ENCODE peak calls at places on chromosomes 16 and 17, in nine cellular contexts. J, I, O, Y, K, Z, S, V and W are unnamed samples.

GRCh38 chr16:23861874-23862273 is 26.1 kb downstream of the PRKCB start:
- DNase-seq in J (no peak), I (no peak), O (no peak), Y (no peak), K (no peak), Z (no peak), S (no peak), V (no peak), W (no peak)

GRCh38 chr17:40841246-40841645 is 18.8 kb upstream of the KRT10 start:
- DNase-seq in J (no peak), I (no peak), O (no peak), Y (no peak), K (no peak), Z (no peak), S (no peak), V (no peak), W (no peak)

GRCh38 chr17:81074875-81075274 is 39.9 kb downstream of the BAIAP2 start:
- DNase-seq in J (peak; percentile 44), I (no peak), O (no peak), Y (no peak), K (no peak), Z (no peak), S (no peak), V (peak; percentile 79), W (no peak)

GRCh38 chr16:83705856-83706255 is 101.9 kb upstream of the HSBP1 start:
- DNase-seq in J (peak; percentile 21), I (no peak), O (no peak), Y (no peak), K (no peak), Z (no peak), S (no peak), V (no peak), W (no peak)

GRCh38 chr16:19696312-19696711 is 21.7 kb downstream of the KNOP1 start:
- DNase-seq in J (peak; percentile 88), I (peak; percentile 94), O (peak; percentile 48), Y (peak; percentile 71), K (no peak), Z (peak; percentile 74), S (peak; percentile 82), V (peak; percentile 74), W (peak; percentile 41)

GRCh38 chr16:57956270-57956808 is 14.6 kb downstream of the CNGB1 start:
- DNase-seq in J (no peak), I (no peak), O (no peak), Y (no peak), K (no peak), Z (no peak), S (no peak), V (no peak), W (no peak)

GRCh38 chr16:1089822-1090619 is 6.0 kb downstream of the C1QTNF8 start:
- DNase-seq in J (no peak), I (no peak), O (no peak), Y (peak; percentile 81), K (no peak), Z (no peak), S (peak; percentile 79), V (no peak), W (no peak)

GRCh38 chr17:58316260-58316960 is 12.2 kb downstream of the TSPOAP1 start:
- DNase-seq in J (no peak), I (no peak), O (peak; percentile 2), Y (no peak), K (no peak), Z (no peak), S (no peak), V (no peak), W (no peak)

GRCh38 chr17:68378202-68379149 is 78.8 kb downstream of the WIPI1 start:
- DNase-seq in J (peak; percentile 99), I (peak; percentile 92), O (no peak), Y (peak; percentile 92), K (peak; percentile 63), Z (peak; percentile 95), S (peak; percentile 88), V (peak; percentile 87), W (no peak)

GRCh38 chr16:66551362-66551761 is 1.0 kb upstream of the CKLF start:
- DNase-seq in J (peak; percentile 70), I (peak; percentile 24), O (peak; percentile 62), Y (no peak), K (peak; percentile 36), Z (peak; percentile 60), S (peak; percentile 74), V (no peak), W (no peak)

GRCh38 chr17:64216385-64217248 is 46.4 kb downstream of the TEX2 start:
- DNase-seq in J (peak; percentile 25), I (peak; percentile 75), O (no peak), Y (peak; percentile 50), K (no peak), Z (no peak), S (no peak), V (no peak), W (no peak)

GRCh38 chr16:31458073-31458834 is 1.0 kb upstream of the ARMC5 start:
- DNase-seq in J (peak; percentile 67), I (peak; percentile 57), O (peak; percentile 67), Y (peak; percentile 62), K (no peak), Z (peak; percentile 72), S (peak; percentile 60), V (peak; percentile 59), W (no peak)

GRCh38 chr16:87838643-87839541 is 30.4 kb downstream of the SLC7A5 start:
- DNase-seq in J (no peak), I (no peak), O (no peak), Y (no peak), K (no peak), Z (no peak), S (no peak), V (no peak), W (no peak)

GRCh38 chr16:67244387-67245188 is 2.7 kb downstream of the FHOD1 start:
- DNase-seq in J (peak; percentile 98), I (peak; percentile 76), O (peak; percentile 83), Y (peak; percentile 72), K (peak; percentile 63), Z (peak; percentile 89), S (peak; percentile 82), V (peak; percentile 77), W (no peak)

GRCh38 chr17:73738751-73739575 is 94.7 kb upstream of the SDK2 start:
- DNase-seq in J (no peak), I (no peak), O (no peak), Y (no peak), K (no peak), Z (no peak), S (no peak), V (no peak), W (no peak)

GRCh38 chr16:685967-686366 is 1.8 kb upstream of the JMJD8 start:
- DNase-seq in J (peak; percentile 74), I (peak; percentile 29), O (no peak), Y (no peak), K (no peak), Z (peak; percentile 74), S (peak; percentile 81), V (no peak), W (no peak)

GRCh38 chr17:11514565-11514964 is 83.7 kb upstream of the DNAH9 start:
- DNase-seq in J (no peak), I (no peak), O (no peak), Y (no peak), K (no peak), Z (no peak), S (no peak), V (no peak), W (no peak)
- H3K27ac ChIP-seq in J (no peak overlapping the region), I (no peak overlapping the region), O (no peak overlapping the region), Y (no peak overlapping the region), K (no peak overlapping the region), Z (no peak overlapping the region), S (no peak overlapping the region), V (no peak overlapping the region), W (no peak overlapping the region)

GRCh38 chr17:65548570-65548969 is 12.9 kb downstream of the AXIN2 start:
- DNase-seq in J (no peak), I (no peak), O (no peak), Y (no peak), K (no peak), Z (no peak), S (no peak), V (no peak), W (no peak)

GRCh38 chr17:65546579-65546978 is 14.9 kb downstream of the AXIN2 start:
- DNase-seq in J (no peak), I (no peak), O (no peak), Y (no peak), K (no peak), Z (no peak), S (no peak), V (no peak), W (no peak)

GRCh38 chr17:65545708-65546523 is 15.5 kb downstream of the AXIN2 start:
- DNase-seq in J (no peak), I (no peak), O (no peak), Y (no peak), K (no peak), Z (no peak), S (no peak), V (no peak), W (no peak)

GRCh38 chr17:65544658-65545057 is 16.8 kb downstream of the AXIN2 start:
- DNase-seq in J (no peak), I (no peak), O (no peak), Y (no peak), K (no peak), Z (no peak), S (no peak), V (no peak), W (no peak)

GRCh38 chr17:65547253-65547670 is 14.2 kb downstream of the AXIN2 start:
- DNase-seq in J (no peak), I (no peak), O (peak; percentile 65), Y (no peak), K (no peak), Z (no peak), S (peak; percentile 62), V (no peak), W (no peak)
- H3K27ac ChIP-seq in J (no peak overlapping the region), I (no peak overlapping the region), O (peak overlapping the region; percentile 57), Y (peak overlapping the region; percentile 65), K (peak overlapping the region; percentile 7), Z (peak overlapping the region; percentile 71), S (peak overlapping the region; percentile 26), V (no peak overlapping the region), W (no peak overlapping the region)

DNA sequence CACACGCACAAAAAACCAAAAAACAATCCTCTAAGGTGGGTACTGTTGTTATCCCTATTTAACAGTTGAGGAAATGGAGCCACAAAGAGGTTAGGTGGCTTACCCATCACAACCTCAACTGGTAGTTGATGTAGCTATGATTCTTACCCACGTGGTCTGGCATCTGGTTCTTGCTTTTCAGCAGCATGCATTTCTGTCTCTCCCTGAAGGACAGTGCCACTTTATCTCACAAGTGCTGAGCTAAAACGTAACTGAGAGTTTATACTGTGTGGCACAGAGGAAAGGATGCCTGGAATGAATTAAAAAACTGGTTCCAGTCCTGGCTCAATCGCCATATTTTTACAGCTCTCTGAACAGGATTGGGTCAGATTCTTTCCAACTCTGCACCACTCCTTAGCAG is 1.9 kb upstream of the CORO6 start:
- DNase-seq in J (no peak), I (no peak), O (no peak), Y (no peak), K (no peak), Z (no peak), S (no peak), V (no peak), W (no peak)
- H3K27ac ChIP-seq in J (peak overlapping the region; percentile 71), I (no peak overlapping the region), O (no peak overlapping the region), Y (peak overlapping the region; percentile 24), K (no peak overlapping the region), Z (no peak overlapping the region), S (no peak overlapping the region), V (no peak overlapping the region), W (peak overlapping the region; percentile 80)

DNA sequence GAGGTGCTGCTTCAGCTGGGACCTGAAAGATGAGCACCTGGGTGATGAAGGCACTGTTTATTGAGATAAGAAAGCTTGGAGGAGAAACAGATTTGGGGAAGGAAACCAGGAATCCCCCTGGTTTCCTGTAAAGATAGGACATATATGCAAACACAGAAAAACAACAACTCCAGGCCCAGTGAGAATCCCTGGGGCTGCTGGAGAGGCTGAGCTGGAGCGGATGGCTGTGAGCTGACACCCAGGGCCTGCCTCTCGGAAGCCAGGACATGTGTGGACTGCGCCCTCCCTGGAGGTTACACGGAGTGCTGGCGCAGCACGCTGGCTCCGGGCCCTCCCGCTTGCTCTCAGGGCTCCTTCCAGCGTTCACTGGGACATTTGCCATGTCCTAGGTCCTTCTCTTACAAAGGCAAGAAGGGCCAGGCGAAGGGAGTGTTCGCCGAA is 57.5 kb downstream of the CYB5B start:
- DNase-seq in J (peak; percentile 90), I (peak; percentile 97), O (no peak), Y (peak; percentile 91), K (no peak), Z (peak; percentile 89), S (no peak), V (peak; percentile 89), W (no peak)
- H3K27ac ChIP-seq in J (peak overlapping the region; percentile 83), I (peak overlapping the region; percentile 78), O (no peak overlapping the region), Y (peak overlapping the region; percentile 72), K (peak overlapping the region; percentile 73), Z (peak overlapping the region; percentile 76), S (peak overlapping the region; percentile 68), V (peak overlapping the region; percentile 94), W (peak overlapping the region; percentile 69)